ENCODE peak calls at places on chromosome 17, in ten cellular contexts. One of them, this sample, is unnamed.

GRCh38 chr17:41740506-41740905 is 6.1 kb upstream of the HAP1 start:
- DNase-seq in transverse colon: no peak
- DNase-seq in heart left ventricle: no peak
- DNase-seq in AG04449: no peak
- DNase-seq in lower leg skin: no peak
- DNase-seq in neural crest cell: no peak
- DNase-seq in epithelial cell of esophagus: no peak
- DNase-seq in ascending aorta: no peak
- DNase-seq in dorsolateral prefrontal cortex: no peak
- DNase-seq in HFFc6: no peak
- DNase-seq in this sample: no peak

GRCh38 chr17:65514082-65514481 is 47.4 kb downstream of the AXIN2 start:
- DNase-seq in lower leg skin: no peak
- DNase-seq in transverse colon: no peak
- DNase-seq in neural crest cell: no peak
- DNase-seq in AG04449: peak
- DNase-seq in heart left ventricle: no peak
- DNase-seq in ascending aorta: peak
- DNase-seq in HFFc6: peak
- DNase-seq in dorsolateral prefrontal cortex: peak
- DNase-seq in epithelial cell of esophagus: peak
- DNase-seq in this sample: no peak

GRCh38 chr17:74599531-74599939 is 7.5 kb upstream of the CD300LD start:
- DNase-seq in ascending aorta: no peak
- DNase-seq in AG04449: no peak
- DNase-seq in lower leg skin: no peak
- DNase-seq in dorsolateral prefrontal cortex: no peak
- DNase-seq in HFFc6: no peak
- DNase-seq in neural crest cell: no peak
- DNase-seq in heart left ventricle: no peak
- DNase-seq in epithelial cell of esophagus: peak
- DNase-seq in transverse colon: no peak
- DNase-seq in this sample: no peak

GRCh38 chr17:63446981-63447687 is 1.0 kb upstream of the CYB561 start:
- DNase-seq in neural crest cell: no peak
- DNase-seq in dorsolateral prefrontal cortex: no peak
- DNase-seq in lower leg skin: no peak
- DNase-seq in heart left ventricle: no peak
- DNase-seq in epithelial cell of esophagus: no peak
- DNase-seq in transverse colon: peak
- DNase-seq in HFFc6: no peak
- DNase-seq in AG04449: no peak
- DNase-seq in ascending aorta: no peak
- DNase-seq in this sample: no peak

GRCh38 chr17:61385091-61385868 is 14.4 kb upstream of the TBX2 start:
- DNase-seq in neural crest cell: no peak
- DNase-seq in ascending aorta: no peak
- DNase-seq in epithelial cell of esophagus: no peak
- DNase-seq in heart left ventricle: no peak
- DNase-seq in lower leg skin: no peak
- DNase-seq in AG04449: no peak
- DNase-seq in transverse colon: no peak
- DNase-seq in HFFc6: no peak
- DNase-seq in dorsolateral prefrontal cortex: no peak
- DNase-seq in this sample: no peak

GRCh38 chr17:50931003-50931878 is 65.1 kb upstream of the TOB1 start:
- DNase-seq in transverse colon: peak
- DNase-seq in dorsolateral prefrontal cortex: peak
- DNase-seq in neural crest cell: peak
- DNase-seq in epithelial cell of esophagus: peak
- DNase-seq in lower leg skin: no peak
- DNase-seq in HFFc6: peak
- DNase-seq in AG04449: no peak
- DNase-seq in ascending aorta: peak
- DNase-seq in heart left ventricle: peak
- DNase-seq in this sample: peak

GRCh38 chr17:73773702-73774101 is 129.5 kb upstream of the SDK2 start:
- DNase-seq in neural crest cell: no peak
- DNase-seq in heart left ventricle: no peak
- DNase-seq in dorsolateral prefrontal cortex: no peak
- DNase-seq in AG04449: no peak
- DNase-seq in lower leg skin: no peak
- DNase-seq in epithelial cell of esophagus: no peak
- DNase-seq in ascending aorta: no peak
- DNase-seq in transverse colon: no peak
- DNase-seq in HFFc6: no peak
- DNase-seq in this sample: no peak

GRCh38 chr17:50218071-50218759 is 16.8 kb upstream of the COL1A1 start:
- DNase-seq in AG04449: no peak
- DNase-seq in heart left ventricle: no peak
- DNase-seq in dorsolateral prefrontal cortex: no peak
- DNase-seq in neural crest cell: no peak
- DNase-seq in epithelial cell of esophagus: no peak
- DNase-seq in HFFc6: no peak
- DNase-seq in transverse colon: no peak
- DNase-seq in lower leg skin: no peak
- DNase-seq in ascending aorta: no peak
- DNase-seq in this sample: no peak

GRCh38 chr17:72406501-72406900 is 285.7 kb downstream of the SOX9 start:
- DNase-seq in lower leg skin: no peak
- DNase-seq in epithelial cell of esophagus: peak
- DNase-seq in neural crest cell: no peak
- DNase-seq in transverse colon: no peak
- DNase-seq in ascending aorta: no peak
- DNase-seq in dorsolateral prefrontal cortex: no peak
- DNase-seq in HFFc6: no peak
- DNase-seq in heart left ventricle: no peak
- DNase-seq in AG04449: no peak
- DNase-seq in this sample: no peak

GRCh38 chr17:31274252-31274651 is 22.8 kb downstream of the OMG start:
- DNase-seq in neural crest cell: no peak
- DNase-seq in transverse colon: no peak
- DNase-seq in ascending aorta: no peak
- DNase-seq in epithelial cell of esophagus: peak
- DNase-seq in HFFc6: no peak
- DNase-seq in AG04449: no peak
- DNase-seq in dorsolateral prefrontal cortex: no peak
- DNase-seq in lower leg skin: peak
- DNase-seq in heart left ventricle: no peak
- DNase-seq in this sample: no peak

GRCh38 chr17:41511130-41511529 is 5.7 kb upstream of the KRT13 start:
- DNase-seq in HFFc6: no peak
- DNase-seq in lower leg skin: no peak
- DNase-seq in neural crest cell: no peak
- DNase-seq in ascending aorta: no peak
- DNase-seq in AG04449: no peak
- DNase-seq in transverse colon: peak
- DNase-seq in heart left ventricle: no peak
- DNase-seq in epithelial cell of esophagus: no peak
- DNase-seq in dorsolateral prefrontal cortex: no peak
- DNase-seq in this sample: no peak

GRCh38 chr17:47604268-47604927 is 45.3 kb upstream of the KPNB1 start:
- DNase-seq in HFFc6: peak
- DNase-seq in ascending aorta: no peak
- DNase-seq in transverse colon: no peak
- DNase-seq in lower leg skin: no peak
- DNase-seq in heart left ventricle: peak
- DNase-seq in neural crest cell: no peak
- DNase-seq in AG04449: no peak
- DNase-seq in dorsolateral prefrontal cortex: no peak
- DNase-seq in epithelial cell of esophagus: no peak
- DNase-seq in this sample: no peak

GRCh38 chr17:80790981-80791742 is 200.5 kb upstream of the CHMP6 start:
- DNase-seq in heart left ventricle: no peak
- DNase-seq in neural crest cell: no peak
- DNase-seq in dorsolateral prefrontal cortex: peak
- DNase-seq in transverse colon: no peak
- DNase-seq in lower leg skin: no peak
- DNase-seq in AG04449: no peak
- DNase-seq in ascending aorta: no peak
- DNase-seq in epithelial cell of esophagus: no peak
- DNase-seq in HFFc6: no peak
- DNase-seq in this sample: no peak

DNA sequence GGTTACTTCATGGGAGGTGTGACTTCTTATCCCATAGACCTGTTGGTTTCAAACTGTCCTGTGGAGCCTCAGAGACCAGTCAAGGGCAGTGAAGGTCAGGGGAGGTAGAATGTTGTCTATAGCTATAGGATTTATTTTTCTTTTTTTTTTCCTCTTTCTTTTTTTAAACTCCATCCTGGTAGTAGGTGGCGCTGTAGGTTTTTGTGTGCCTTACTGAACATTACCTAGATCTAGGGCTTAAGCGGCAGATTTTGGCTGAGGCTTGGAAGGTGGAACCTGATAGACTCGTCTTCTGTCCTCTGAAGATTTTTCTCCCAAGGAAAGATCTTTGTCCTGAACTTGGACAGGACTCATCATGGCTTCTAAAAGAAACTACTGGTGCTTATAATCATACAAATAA is 8.2 kb upstream of the LASP1NB start:
- DNase-seq in dorsolateral prefrontal cortex: no peak
- DNase-seq in ascending aorta: no peak
- DNase-seq in heart left ventricle: no peak
- DNase-seq in HFFc6: no peak
- DNase-seq in neural crest cell: no peak
- DNase-seq in lower leg skin: no peak
- DNase-seq in AG04449: no peak
- DNase-seq in epithelial cell of esophagus: no peak
- DNase-seq in transverse colon: no peak
- DNase-seq in this sample: no peak
- TF ChIP-seq CTCF in dorsolateral prefrontal cortex: peak
- TF ChIP-seq CTCF in ascending aorta: no peak
- TF ChIP-seq CTCF in heart left ventricle: no peak
- TF ChIP-seq CTCF in HFFc6: peak
- TF ChIP-seq CTCF in neural crest cell: no peak
- TF ChIP-seq CTCF in lower leg skin: no peak
- TF ChIP-seq CTCF in AG04449: no peak
- TF ChIP-seq CTCF in epithelial cell of esophagus: peak
- TF ChIP-seq CTCF in transverse colon: no peak
- TF ChIP-seq CTCF in this sample: peak

DNA sequence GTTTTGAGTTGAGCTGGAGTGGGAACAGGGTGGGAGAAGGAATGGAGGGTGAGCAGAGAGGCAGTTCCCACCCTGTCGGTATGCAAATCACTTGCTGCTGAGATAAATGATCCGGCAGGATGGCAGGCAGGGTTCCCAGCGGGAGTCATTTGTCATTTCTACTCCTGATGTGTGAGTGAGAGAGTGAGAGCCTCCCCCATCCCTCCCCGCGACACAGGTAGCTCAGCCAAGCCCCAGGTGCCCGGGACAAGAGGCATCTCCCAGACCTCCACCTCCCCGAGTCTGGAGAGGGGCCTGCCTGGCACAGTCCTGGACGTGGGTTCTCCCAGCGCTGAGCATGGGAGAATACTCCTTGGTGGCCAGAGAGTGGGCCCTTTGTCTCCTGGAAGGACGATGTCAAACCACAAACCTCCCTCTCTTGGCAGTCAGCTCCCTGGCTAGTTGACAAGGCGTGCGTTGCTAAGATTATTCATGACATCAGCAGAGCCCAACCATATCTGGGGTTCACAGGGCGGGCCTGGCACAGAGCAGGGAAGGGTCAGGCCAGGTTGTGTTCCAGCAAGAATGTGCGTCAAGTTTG is 33.7 kb upstream of the TNRC6C start:
- DNase-seq in neural crest cell: no peak
- DNase-seq in dorsolateral prefrontal cortex: peak
- DNase-seq in heart left ventricle: peak
- DNase-seq in lower leg skin: no peak
- DNase-seq in ascending aorta: peak
- DNase-seq in epithelial cell of esophagus: no peak
- DNase-seq in HFFc6: no peak
- DNase-seq in transverse colon: no peak
- DNase-seq in AG04449: no peak
- DNase-seq in this sample: no peak
- TF ChIP-seq CTCF in neural crest cell: no peak
- TF ChIP-seq CTCF in dorsolateral prefrontal cortex: no peak
- TF ChIP-seq CTCF in heart left ventricle: no peak
- TF ChIP-seq CTCF in lower leg skin: no peak
- TF ChIP-seq CTCF in ascending aorta: no peak
- TF ChIP-seq CTCF in epithelial cell of esophagus: no peak
- TF ChIP-seq CTCF in HFFc6: no peak
- TF ChIP-seq CTCF in transverse colon: no peak
- TF ChIP-seq CTCF in AG04449: no peak
- TF ChIP-seq CTCF in this sample: no peak

GRCh38 chr17:20257008-20257407 is 210.3 kb downstream of the LGALS9B start:
- DNase-seq in AG04449: no peak
- DNase-seq in HFFc6: no peak
- DNase-seq in transverse colon: no peak
- DNase-seq in neural crest cell: no peak
- DNase-seq in lower leg skin: no peak
- DNase-seq in epithelial cell of esophagus: no peak
- DNase-seq in heart left ventricle: no peak
- DNase-seq in dorsolateral prefrontal cortex: no peak
- DNase-seq in ascending aorta: no peak
- DNase-seq in this sample: no peak

GRCh38 chr17:20256144-20256543 is 211.2 kb downstream of the LGALS9B start:
- DNase-seq in lower leg skin: no peak
- DNase-seq in epithelial cell of esophagus: no peak
- DNase-seq in transverse colon: no peak
- DNase-seq in AG04449: no peak
- DNase-seq in neural crest cell: no peak
- DNase-seq in dorsolateral prefrontal cortex: no peak
- DNase-seq in heart left ventricle: no peak
- DNase-seq in ascending aorta: no peak
- DNase-seq in HFFc6: no peak
- DNase-seq in this sample: peak

GRCh38 chr17:20253323-20253722 is 214.0 kb downstream of the LGALS9B start:
- DNase-seq in lower leg skin: no peak
- DNase-seq in transverse colon: no peak
- DNase-seq in neural crest cell: no peak
- DNase-seq in epithelial cell of esophagus: no peak
- DNase-seq in heart left ventricle: no peak
- DNase-seq in HFFc6: no peak
- DNase-seq in AG04449: no peak
- DNase-seq in dorsolateral prefrontal cortex: no peak
- DNase-seq in ascending aorta: no peak
- DNase-seq in this sample: no peak
- TF ChIP-seq CTCF in lower leg skin: no peak
- TF ChIP-seq CTCF in transverse colon: no peak
- TF ChIP-seq CTCF in neural crest cell: no peak
- TF ChIP-seq CTCF in epithelial cell of esophagus: no peak
- TF ChIP-seq CTCF in heart left ventricle: no peak
- TF ChIP-seq CTCF in HFFc6: no peak
- TF ChIP-seq CTCF in AG04449: no peak
- TF ChIP-seq CTCF in dorsolateral prefrontal cortex: no peak
- TF ChIP-seq CTCF in ascending aorta: no peak
- TF ChIP-seq CTCF in this sample: no peak

DNA sequence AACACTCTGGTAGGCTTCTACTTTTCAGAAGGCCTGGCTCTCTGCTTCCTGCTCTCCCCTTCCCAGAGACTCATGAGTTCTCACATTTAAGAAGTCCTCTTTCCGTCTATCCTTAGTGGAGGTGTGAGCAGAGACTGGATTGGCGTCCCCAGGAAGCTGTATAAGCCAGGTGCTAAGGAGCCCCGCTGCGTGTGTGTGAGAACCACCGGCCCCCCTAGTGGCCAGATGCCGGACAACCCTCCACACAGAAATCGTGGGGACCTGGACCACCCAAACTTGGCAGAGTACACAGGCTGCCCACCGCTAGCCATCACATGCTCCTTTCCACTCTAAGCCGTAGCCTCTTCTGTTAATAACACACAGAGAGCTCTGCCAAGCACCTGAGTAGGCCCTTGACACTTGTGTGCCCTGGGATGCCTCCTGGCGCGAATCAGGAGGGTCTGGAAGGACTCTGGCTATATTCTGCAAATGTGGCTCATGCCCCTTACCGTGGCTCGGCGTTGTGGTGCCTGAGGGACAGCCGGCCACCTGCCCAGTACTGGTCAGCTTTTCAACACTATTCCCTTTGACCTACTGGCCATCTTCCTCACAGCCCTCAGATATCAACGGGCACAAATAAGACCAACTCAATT is 13.9 kb downstream of the CYB5D2 start:
- DNase-seq in epithelial cell of esophagus: no peak
- DNase-seq in transverse colon: no peak
- DNase-seq in heart left ventricle: no peak
- DNase-seq in neural crest cell: peak
- DNase-seq in ascending aorta: no peak
- DNase-seq in lower leg skin: no peak
- DNase-seq in AG04449: no peak
- DNase-seq in HFFc6: no peak
- DNase-seq in dorsolateral prefrontal cortex: no peak
- DNase-seq in this sample: no peak
- TF ChIP-seq CTCF in epithelial cell of esophagus: no peak
- TF ChIP-seq CTCF in transverse colon: no peak
- TF ChIP-seq CTCF in heart left ventricle: no peak
- TF ChIP-seq CTCF in neural crest cell: peak
- TF ChIP-seq CTCF in ascending aorta: no peak
- TF ChIP-seq CTCF in lower leg skin: no peak
- TF ChIP-seq CTCF in AG04449: no peak
- TF ChIP-seq CTCF in HFFc6: peak
- TF ChIP-seq CTCF in dorsolateral prefrontal cortex: no peak
- TF ChIP-seq CTCF in this sample: peak

This sample was measured in D721Med.